ENCODE peak calls at places on chromosomes 11 and 22, in four cellular contexts. Q is left cardiac atrium, T is RKO, Z is fibroblast of mammary gland. M is an unnamed sample.

GRCh38 chr11:82996966-82997606 is 74.6 kb downstream of the RAB30 start:
- DNase-seq in T (no peak), Z (no peak), Q (no peak), M (peak; percentile 76)

GRCh38 chr11:2076441-2076840 is 62.7 kb downstream of the IGF2 start:
- DNase-seq in Z (no peak), T (no peak), Q (no peak), M (no peak)

GRCh38 chr11:43644626-43645299 is 35.8 kb upstream of the HSD17B12 start:
- DNase-seq in Z (peak; percentile 52), Q (no peak), T (peak; percentile 26), M (no peak)

GRCh38 chr11:19727246-19727645 is 14.6 kb downstream of the NAV2 start:
- DNase-seq in Q (peak; percentile 33), T (no peak), Z (peak; percentile 79), M (no peak)

GRCh38 chr22:46828323-46829139 is 66.1 kb downstream of the TBC1D22A start:
- DNase-seq in Q (no peak), Z (no peak), T (no peak), M (no peak)

GRCh38 chr22:36940676-36941075 is 27.2 kb downstream of the CSF2RB start:
- DNase-seq in T (no peak), Q (no peak), Z (no peak), M (peak; percentile 63)

GRCh38 chr11:67060111-67060522 is 3.5 kb downstream of the RHOD start:
- DNase-seq in T (no peak), Q (no peak), Z (no peak), M (no peak)

GRCh38 chr22:20979243-20979809 is 2.8 kb upstream of the LZTR1 start:
- DNase-seq in T (no peak), Q (peak; percentile 83), Z (peak; percentile 82), M (peak; percentile 70)

GRCh38 chr22:42752912-42753311 is 32.2 kb upstream of the A4GALT start:
- DNase-seq in Q (no peak), Z (peak; percentile 69), T (no peak), M (no peak)

GRCh38 chr22:48045369-48045768 is 1282.9 kb downstream of the TBC1D22A start:
- DNase-seq in T (no peak), Z (no peak), Q (no peak), M (peak; percentile 27)

GRCh38 chr22:24535348-24535747 is 19.6 kb downstream of the GUCD1 start:
- DNase-seq in Z (no peak), T (no peak), Q (no peak), M (no peak)

GRCh38 chr22:33352768-33353167 is 294.6 kb upstream of the SYN3 start:
- DNase-seq in Z (no peak), T (no peak), Q (no peak), M (no peak)

GRCh38 chr11:114076974-114077373 is 17.5 kb downstream of the ZBTB16 start:
- DNase-seq in T (no peak), Z (no peak), Q (no peak), M (no peak)

GRCh38 chr11:34449013-34449412 is 10.3 kb downstream of the CAT start:
- DNase-seq in T (no peak), Q (no peak), Z (no peak), M (no peak)

GRCh38 chr11:94183886-94184264 is 55.2 kb downstream of the PANX1 start:
- DNase-seq in Z (peak; percentile 62), Q (peak; percentile 66), T (peak; percentile 30), M (peak; percentile 27)

GRCh38 chr11:126823271-126823670 is 177.3 kb downstream of the KIRREL3 start:
- DNase-seq in T (no peak), Q (no peak), Z (no peak), M (no peak)

GRCh38 chr11:75152090-75152489 is 1.2 kb downstream of the SLCO2B1 start:
- DNase-seq in Q (no peak), Z (no peak), T (no peak), M (no peak)

GRCh38 chr11:8206251-8207079 is 37.6 kb upstream of the RIC3 start:
- DNase-seq in Q (peak; percentile 73), T (no peak), Z (no peak), M (peak; percentile 26)

GRCh38 chr11:75534291-75535038 is 8.7 kb upstream of the GDPD5 start:
- DNase-seq in Q (no peak), Z (no peak), T (no peak), M (no peak)

M was measured in stimulated activated naive B cell treated with anti-CD40 and anti-IgM and Interleukin-4, amounts not matched to agents 10 μg/mL and 1 μg/mL and 100 μg/mL, for 72 hours.